ENCODE peak calls at places on chromosomes 6 and 20, in seven cellular contexts. R is mucosa of descending colon, L is heart right ventricle, I is suprapubic skin, T is adrenal gland, B is right lobe of liver, F is A549. A is an unnamed sample.

GRCh38 chr20:57821930-57822329 is 112.1 kb upstream of the PMEPA1 start:
- DNase-seq in F (no peak), T (no peak), I (no peak), L (no peak), R (no peak), B (no peak), A (no peak)

GRCh38 chr6:119390276-119390793 is 40.8 kb upstream of the MAN1A1 start:
- DNase-seq in B (no peak), F (no peak), T (no peak), R (no peak), I (no peak), L (no peak), A (no peak)

GRCh38 chr6:33921745-33922144 is 117.9 kb upstream of the MLN start:
- DNase-seq in T (no peak), F (no peak), R (no peak), B (no peak), L (no peak), I (no peak), A (no peak)

GRCh38 chr6:33213166-33213988 is 5.1 kb downstream of the RING1 start:
- DNase-seq in T (no peak), B (peak; percentile 32), L (no peak), F (no peak), I (peak; percentile 67), R (peak; percentile 55), A (no peak)

GRCh38 chr20:1524004-1524403 is 32.8 kb upstream of the SIRPB2 start:
- DNase-seq in L (no peak), F (no peak), I (no peak), B (no peak), R (no peak), T (no peak), A (no peak)

GRCh38 chr6:146336200-146336599 is 207.4 kb upstream of the RAB32 start:
- DNase-seq in R (no peak), T (no peak), I (no peak), L (no peak), B (no peak), F (no peak), A (no peak)

GRCh38 chr6:69820018-69820417 is 23.2 kb upstream of the LMBRD1 start:
- DNase-seq in L (no peak), R (no peak), I (no peak), F (no peak), B (no peak), T (no peak), A (no peak)

GRCh38 chr20:48694466-48694865 is 133.3 kb downstream of the PREX1 start:
- DNase-seq in T (no peak), F (no peak), L (no peak), I (no peak), B (no peak), R (no peak), A (no peak)

GRCh38 chr6:53250761-53251672 is 97.7 kb downstream of the ELOVL5 start:
- DNase-seq in R (no peak), T (no peak), F (no peak), I (no peak), L (no peak), B (no peak), A (no peak)

DNA sequence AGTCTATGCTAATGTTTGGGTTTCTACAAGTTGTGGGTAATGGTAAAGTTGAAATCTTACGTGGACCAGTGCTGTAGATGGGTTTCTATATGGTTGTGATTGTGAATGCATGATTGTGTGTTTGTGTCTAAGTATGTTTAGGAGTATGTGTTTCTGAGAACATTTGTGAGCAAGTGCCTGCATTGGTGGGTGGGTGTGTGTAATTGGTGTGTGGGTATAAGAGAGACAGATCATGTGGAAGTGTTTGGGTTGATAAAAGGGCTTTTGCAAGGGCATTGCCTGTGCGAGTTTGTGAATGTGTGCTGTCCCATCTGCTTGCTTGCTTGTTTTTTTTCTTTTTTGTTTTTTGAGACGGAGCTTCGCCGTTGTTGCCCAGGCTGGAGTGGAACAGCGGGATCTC is 25.8 kb upstream of the ID1 start:
- DNase-seq in R (no peak), T (no peak), F (no peak), B (no peak), I (no peak), L (no peak), A (no peak)
- H3K4me3 ChIP-seq in R (no peak overlapping the region), T (no peak overlapping the region), F (no peak overlapping the region), B (no peak overlapping the region), I (no peak overlapping the region), L (no peak overlapping the region), A (no peak overlapping the region)

GRCh38 chr6:4781426-4781825 is 5.2 kb downstream of the CDYL start:
- DNase-seq in L (no peak), R (no peak), F (no peak), B (no peak), I (no peak), T (no peak), A (no peak)
- H3K4me3 ChIP-seq in L (no peak overlapping the region), R (no peak overlapping the region), F (no peak overlapping the region), B (no peak overlapping the region), I (no peak overlapping the region), T (no peak overlapping the region), A (no peak overlapping the region)

GRCh38 chr20:47453167-47453782 is 48.4 kb upstream of the NCOA3 start:
- DNase-seq in L (no peak), R (no peak), I (no peak), B (no peak), T (no peak), F (peak; percentile 93), A (no peak)

GRCh38 chr20:47454298-47455132 is 47.2 kb upstream of the NCOA3 start:
- DNase-seq in F (no peak), L (no peak), I (no peak), T (no peak), B (no peak), R (no peak), A (no peak)

GRCh38 chr20:47451602-47451904 is 50.1 kb upstream of the NCOA3 start:
- DNase-seq in T (no peak), R (no peak), F (no peak), L (no peak), B (no peak), I (no peak), A (no peak)

GRCh38 chr20:47455133-47456040 is 46.3 kb upstream of the NCOA3 start:
- DNase-seq in T (no peak), R (no peak), F (peak; percentile 86), L (no peak), I (no peak), B (no peak), A (no peak)

GRCh38 chr20:47452736-47453161 is 48.9 kb upstream of the NCOA3 start:
- DNase-seq in I (no peak), B (no peak), R (no peak), F (no peak), T (no peak), L (no peak), A (no peak)
- H3K4me3 ChIP-seq in I (no peak overlapping the region), B (no peak overlapping the region), R (no peak overlapping the region), F (no peak overlapping the region), T (no peak overlapping the region), L (no peak overlapping the region), A (no peak overlapping the region)

DNA sequence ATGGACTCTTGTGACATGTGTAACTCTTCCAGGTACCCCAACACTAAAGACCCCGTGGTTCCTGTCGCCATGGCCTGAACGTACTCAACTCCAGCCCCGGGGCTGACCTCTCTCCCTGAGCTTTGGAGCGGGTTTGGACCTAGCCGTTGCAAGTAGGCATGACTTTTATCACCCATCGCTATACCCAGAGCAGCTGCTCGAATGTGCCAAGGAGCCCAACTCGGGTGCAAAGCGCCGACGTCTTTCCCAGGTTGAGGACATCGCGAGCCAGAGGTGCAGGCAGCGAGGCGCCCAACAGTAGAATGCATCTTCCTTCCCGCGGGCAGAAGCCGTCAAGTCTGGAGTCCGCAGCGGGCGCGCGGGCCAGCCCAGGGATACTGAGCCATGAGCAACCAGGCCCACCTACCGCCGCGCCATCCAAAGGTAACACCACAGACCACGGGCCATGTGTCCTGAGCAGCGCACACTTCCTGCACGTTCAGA is 5.7 kb upstream of the LAMP5 start:
- DNase-seq in R (no peak), L (no peak), T (no peak), F (no peak), I (no peak), B (no peak), A (no peak)
- H3K4me3 ChIP-seq in R (no peak overlapping the region), L (no peak overlapping the region), T (no peak overlapping the region), F (no peak overlapping the region), I (no peak overlapping the region), B (no peak overlapping the region), A (no peak overlapping the region)

GRCh38 chr20:34771680-34772081 is 53.8 kb downstream of the NCOA6 start:
- DNase-seq in L (no peak), T (no peak), F (no peak), R (no peak), B (no peak), I (no peak), A (no peak)
- H3K4me3 ChIP-seq in L (no peak overlapping the region), T (no peak overlapping the region), F (no peak overlapping the region), R (no peak overlapping the region), B (no peak overlapping the region), I (no peak overlapping the region), A (no peak overlapping the region)